ENCODE peak calls at places on chromosomes 7 and 10, in seven cellular contexts. J, D, V, U, N, Y and X are unnamed samples.

GRCh38 chr7:64872351-64872750 is 30.7 kb upstream of the ZNF273 start:
- DNase-seq in J (no peak), D (no peak), V (no peak), U (no peak), N (no peak), Y (no peak), X (no peak)

GRCh38 chr10:112059220-112059619 is 124.3 kb downstream of the GPAM start:
- DNase-seq in J (no peak), D (no peak), V (no peak), U (no peak), N (no peak), Y (no peak), X (no peak)

GRCh38 chr10:62651341-62651740 is 153.2 kb upstream of the ADO start:
- DNase-seq in J (no peak), D (no peak), V (peak; percentile 96), U (no peak), N (no peak), Y (no peak), X (peak; percentile 38)

GRCh38 chr7:95672434-95672833 is 76.1 kb upstream of the PDK4 start:
- DNase-seq in J (no peak), D (no peak), V (no peak), U (no peak), N (no peak), Y (no peak), X (no peak)

GRCh38 chr10:80161321-80162084 is 29.0 kb downstream of the PLAC9 start:
- DNase-seq in J (no peak), D (no peak), V (peak; percentile 76), U (no peak), N (no peak), Y (no peak), X (no peak)

GRCh38 chr10:127962205-127962604 is 55.3 kb downstream of the PTPRE start:
- DNase-seq in J (no peak), D (no peak), V (no peak), U (no peak), N (no peak), Y (no peak), X (no peak)

GRCh38 chr7:140640727-140641531 is at the start of gene DENND2A:
- DNase-seq in J (no peak), D (no peak), V (peak; percentile 48), U (peak; percentile 50), N (no peak), Y (no peak), X (peak; percentile 64)

GRCh38 chr10:12728569-12728968 is 272.9 kb downstream of the CCDC3 start:
- DNase-seq in J (no peak), D (no peak), V (no peak), U (no peak), N (no peak), Y (no peak), X (no peak)

GRCh38 chr10:73910764-73911552 is at the start of gene PLAU:
- DNase-seq in J (peak; percentile 68), D (peak; percentile 11), V (peak; percentile 91), U (no peak), N (peak; percentile 18), Y (no peak), X (peak; percentile 81)

GRCh38 chr7:9796241-9796640 is 1177.4 kb upstream of the PHF14 start:
- DNase-seq in J (no peak), D (no peak), V (no peak), U (no peak), N (no peak), Y (no peak), X (no peak)

GRCh38 chr10:26391701-26392695 is 46.1 kb upstream of the APBB1IP start:
- DNase-seq in J (no peak), D (no peak), V (no peak), U (no peak), N (no peak), Y (no peak), X (no peak)

GRCh38 chr10:34489436-34489835 is 325.7 kb downstream of the PARD3 start:
- DNase-seq in J (no peak), D (no peak), V (no peak), U (no peak), N (no peak), Y (no peak), X (no peak)

GRCh38 chr7:70193514-70193913 is 595.2 kb downstream of the AUTS2 start:
- DNase-seq in J (no peak), D (no peak), V (no peak), U (no peak), N (no peak), Y (no peak), X (peak; percentile 53)

GRCh38 chr10:50992972-50993766 is 81.1 kb upstream of the PRKG1 start:
- DNase-seq in J (no peak), D (no peak), V (peak; percentile 17), U (no peak), N (no peak), Y (no peak), X (no peak)

GRCh38 chr7:132465516-132465915 is 110.8 kb downstream of the PLXNA4 start:
- DNase-seq in J (no peak), D (no peak), V (no peak), U (no peak), N (no peak), Y (no peak), X (no peak)

GRCh38 chr7:36034020-36034419 is 119.0 kb upstream of the EEPD1 start:
- DNase-seq in J (no peak), D (no peak), V (peak; percentile 86), U (no peak), N (no peak), Y (no peak), X (peak; percentile 89)

GRCh38 chr10:28676968-28677888 is at the start of gene BAMBI:
- DNase-seq in J (peak; percentile 89), D (peak; percentile 79), V (peak; percentile 89), U (peak; percentile 82), N (peak; percentile 82), Y (peak; percentile 97), X (peak; percentile 94)

GRCh38 chr7:45076946-45077345 is 11.8 kb downstream of the NACAD start:
- DNase-seq in J (no peak), D (no peak), V (no peak), U (no peak), N (no peak), Y (no peak), X (no peak)

GRCh38 chr7:44561962-44562621 is 11.6 kb downstream of the DDX56 start:
- DNase-seq in J (no peak), D (no peak), V (peak; percentile 72), U (peak; percentile 45), N (no peak), Y (peak; percentile 88), X (peak; percentile 68)

GRCh38 chr7:35253680-35254495 is at the start of gene TBX20:
- DNase-seq in J (no peak), D (no peak), V (no peak), U (peak; percentile 48), N (no peak), Y (no peak), X (peak; percentile 59)

GRCh38 chr7:132815130-132815529 is 238.9 kb upstream of the PLXNA4 start:
- DNase-seq in J (no peak), D (no peak), V (no peak), U (no peak), N (no peak), Y (no peak), X (no peak)